ENCODE peak calls at places on chromosomes 12 and 14, in ten cellular contexts. One of them, this sample, is unnamed.

GRCh38 chr14:80988742-80989429 is 33.5 kb downstream of the TSHR start:
- DNase-seq in foreskin fibroblast: no peak
- DNase-seq in fibroblast of villous mesenchyme: no peak
- DNase-seq in CD8-positive, alpha-beta T cell: no peak
- DNase-seq in stomach: no peak
- DNase-seq in tibial artery: no peak
- DNase-seq in IMR-90: peak; percentile 30
- DNase-seq in lower lobe of right lung: no peak
- DNase-seq in psoas muscle: no peak
- DNase-seq in mammary epithelial cell: peak; percentile 37
- DNase-seq in this sample: no peak

GRCh38 chr12:123714302-123714627 is 2.1 kb downstream of the ATP6V0A2 start:
- DNase-seq in foreskin fibroblast: no peak
- DNase-seq in fibroblast of villous mesenchyme: no peak
- DNase-seq in CD8-positive, alpha-beta T cell: no peak
- DNase-seq in stomach: no peak
- DNase-seq in tibial artery: no peak
- DNase-seq in IMR-90: no peak
- DNase-seq in lower lobe of right lung: no peak
- DNase-seq in psoas muscle: no peak
- DNase-seq in mammary epithelial cell: no peak
- DNase-seq in this sample: no peak

GRCh38 chr12:15299947-15300346 is 22.4 kb upstream of the PTPRO start:
- DNase-seq in foreskin fibroblast: no peak
- DNase-seq in fibroblast of villous mesenchyme: no peak
- DNase-seq in CD8-positive, alpha-beta T cell: no peak
- DNase-seq in stomach: no peak
- DNase-seq in tibial artery: no peak
- DNase-seq in IMR-90: no peak
- DNase-seq in lower lobe of right lung: no peak
- DNase-seq in psoas muscle: no peak
- DNase-seq in mammary epithelial cell: no peak
- DNase-seq in this sample: no peak

GRCh38 chr12:68180792-68181744 is 21.5 kb upstream of the IFNG start:
- DNase-seq in foreskin fibroblast: no peak
- DNase-seq in fibroblast of villous mesenchyme: peak; percentile 11
- DNase-seq in CD8-positive, alpha-beta T cell: peak; percentile 28
- DNase-seq in stomach: no peak
- DNase-seq in tibial artery: no peak
- DNase-seq in IMR-90: no peak
- DNase-seq in lower lobe of right lung: no peak
- DNase-seq in psoas muscle: peak; percentile 50
- DNase-seq in mammary epithelial cell: no peak
- DNase-seq in this sample: no peak

GRCh38 chr14:61607570-61608244 is 87.6 kb upstream of the HIF1A start:
- DNase-seq in foreskin fibroblast: no peak
- DNase-seq in fibroblast of villous mesenchyme: no peak
- DNase-seq in CD8-positive, alpha-beta T cell: peak; percentile 12
- DNase-seq in stomach: no peak
- DNase-seq in tibial artery: no peak
- DNase-seq in IMR-90: no peak
- DNase-seq in lower lobe of right lung: no peak
- DNase-seq in psoas muscle: no peak
- DNase-seq in mammary epithelial cell: no peak
- DNase-seq in this sample: no peak

GRCh38 chr12:3593906-3594305 is 102.9 kb downstream of the PRMT8 start:
- DNase-seq in foreskin fibroblast: no peak
- DNase-seq in fibroblast of villous mesenchyme: no peak
- DNase-seq in CD8-positive, alpha-beta T cell: no peak
- DNase-seq in stomach: no peak
- DNase-seq in tibial artery: no peak
- DNase-seq in IMR-90: no peak
- DNase-seq in lower lobe of right lung: no peak
- DNase-seq in psoas muscle: no peak
- DNase-seq in mammary epithelial cell: no peak
- DNase-seq in this sample: no peak

GRCh38 chr12:63151898-63152700 is 1.1 kb upstream of the AVPR1A start:
- DNase-seq in foreskin fibroblast: peak; percentile 22
- DNase-seq in fibroblast of villous mesenchyme: peak; percentile 35
- DNase-seq in CD8-positive, alpha-beta T cell: no peak
- DNase-seq in stomach: no peak
- DNase-seq in tibial artery: peak; percentile 68
- DNase-seq in IMR-90: peak; percentile 24
- DNase-seq in lower lobe of right lung: no peak
- DNase-seq in psoas muscle: no peak
- DNase-seq in mammary epithelial cell: peak; percentile 28
- DNase-seq in this sample: peak; percentile 40

GRCh38 chr14:81432171-81432570 is 32.0 kb upstream of the STON2 start:
- DNase-seq in foreskin fibroblast: no peak
- DNase-seq in fibroblast of villous mesenchyme: no peak
- DNase-seq in CD8-positive, alpha-beta T cell: no peak
- DNase-seq in stomach: no peak
- DNase-seq in tibial artery: no peak
- DNase-seq in IMR-90: no peak
- DNase-seq in lower lobe of right lung: no peak
- DNase-seq in psoas muscle: no peak
- DNase-seq in mammary epithelial cell: peak; percentile 74
- DNase-seq in this sample: no peak

GRCh38 chr12:91555981-91556380 is 373.4 kb upstream of the DCN start:
- DNase-seq in foreskin fibroblast: no peak
- DNase-seq in fibroblast of villous mesenchyme: peak; percentile 27
- DNase-seq in CD8-positive, alpha-beta T cell: no peak
- DNase-seq in stomach: no peak
- DNase-seq in tibial artery: no peak
- DNase-seq in IMR-90: no peak
- DNase-seq in lower lobe of right lung: no peak
- DNase-seq in psoas muscle: no peak
- DNase-seq in mammary epithelial cell: no peak
- DNase-seq in this sample: no peak

GRCh38 chr12:54560374-54560858 is 11.0 kb downstream of the PDE1B start:
- DNase-seq in foreskin fibroblast: peak; percentile 65
- DNase-seq in fibroblast of villous mesenchyme: peak; percentile 52
- DNase-seq in CD8-positive, alpha-beta T cell: peak; percentile 83
- DNase-seq in stomach: peak; percentile 87
- DNase-seq in tibial artery: peak; percentile 97
- DNase-seq in IMR-90: peak; percentile 36
- DNase-seq in lower lobe of right lung: peak; percentile 96
- DNase-seq in psoas muscle: peak; percentile 95
- DNase-seq in mammary epithelial cell: peak; percentile 9
- DNase-seq in this sample: peak; percentile 72

GRCh38 chr12:115325858-115326257 is 641.9 kb upstream of the TBX3 start:
- DNase-seq in foreskin fibroblast: no peak
- DNase-seq in fibroblast of villous mesenchyme: no peak
- DNase-seq in CD8-positive, alpha-beta T cell: no peak
- DNase-seq in stomach: peak; percentile 57
- DNase-seq in tibial artery: no peak
- DNase-seq in IMR-90: no peak
- DNase-seq in lower lobe of right lung: no peak
- DNase-seq in psoas muscle: no peak
- DNase-seq in mammary epithelial cell: no peak
- DNase-seq in this sample: no peak

GRCh38 chr12:21940972-21941521 is at the start of gene ABCC9:
- DNase-seq in foreskin fibroblast: no peak
- DNase-seq in fibroblast of villous mesenchyme: peak; percentile 16
- DNase-seq in CD8-positive, alpha-beta T cell: no peak
- DNase-seq in stomach: peak; percentile 28
- DNase-seq in tibial artery: peak; percentile 74
- DNase-seq in IMR-90: peak; percentile 33
- DNase-seq in lower lobe of right lung: peak; percentile 51
- DNase-seq in psoas muscle: peak; percentile 81
- DNase-seq in mammary epithelial cell: no peak
- DNase-seq in this sample: peak; percentile 20
- H3K4me3 ChIP-seq in foreskin fibroblast: peak within 1 kb of the TSS; percentile 46
- H3K4me3 ChIP-seq in fibroblast of villous mesenchyme: peak within 1 kb of the TSS; percentile 49
- H3K4me3 ChIP-seq in CD8-positive, alpha-beta T cell: no peak within 1 kb of the TSS
- H3K4me3 ChIP-seq in stomach: peak within 1 kb of the TSS; percentile 51
- H3K4me3 ChIP-seq in tibial artery: peak within 1 kb of the TSS; percentile 70
- H3K4me3 ChIP-seq in IMR-90: peak within 1 kb of the TSS; percentile 63
- H3K4me3 ChIP-seq in lower lobe of right lung: peak within 1 kb of the TSS; percentile 54
- H3K4me3 ChIP-seq in psoas muscle: peak within 1 kb of the TSS; percentile 80
- H3K4me3 ChIP-seq in mammary epithelial cell: no peak within 1 kb of the TSS
- H3K4me3 ChIP-seq in this sample: peak within 1 kb of the TSS; percentile 55

DNA sequence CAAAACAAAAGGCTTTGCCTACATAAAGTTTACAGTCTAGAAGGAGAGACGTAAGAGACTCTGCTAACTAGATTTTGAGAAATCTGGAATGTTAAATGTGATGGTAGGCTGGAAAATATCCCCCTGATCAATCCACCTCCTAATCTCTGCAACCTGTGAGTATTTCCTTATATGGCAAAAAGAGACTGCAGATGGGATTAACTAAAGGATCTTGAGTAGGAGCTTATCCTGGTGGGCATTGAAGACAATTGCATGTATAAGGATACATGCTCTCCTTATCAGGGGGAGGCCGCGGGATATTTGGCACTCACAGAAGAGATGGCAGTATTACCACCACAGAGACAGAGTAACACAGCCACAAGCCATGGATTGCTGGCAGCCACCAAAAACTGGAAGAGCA is 95.2 kb downstream of the EGLN3 start:
- DNase-seq in foreskin fibroblast: no peak
- DNase-seq in fibroblast of villous mesenchyme: no peak
- DNase-seq in CD8-positive, alpha-beta T cell: no peak
- DNase-seq in stomach: no peak
- DNase-seq in tibial artery: no peak
- DNase-seq in IMR-90: no peak
- DNase-seq in lower lobe of right lung: no peak
- DNase-seq in psoas muscle: no peak
- DNase-seq in mammary epithelial cell: no peak
- DNase-seq in this sample: no peak
- TF ChIP-seq CTCF in foreskin fibroblast: no peak
- TF ChIP-seq CTCF in fibroblast of villous mesenchyme: no peak
- TF ChIP-seq CTCF in CD8-positive, alpha-beta T cell: no peak
- TF ChIP-seq CTCF in stomach: no peak
- TF ChIP-seq CTCF in tibial artery: no peak
- TF ChIP-seq CTCF in IMR-90: no peak
- TF ChIP-seq CTCF in lower lobe of right lung: no peak
- TF ChIP-seq CTCF in psoas muscle: no peak
- TF ChIP-seq CTCF in mammary epithelial cell: no peak
- TF ChIP-seq CTCF in this sample: no peak

DNA sequence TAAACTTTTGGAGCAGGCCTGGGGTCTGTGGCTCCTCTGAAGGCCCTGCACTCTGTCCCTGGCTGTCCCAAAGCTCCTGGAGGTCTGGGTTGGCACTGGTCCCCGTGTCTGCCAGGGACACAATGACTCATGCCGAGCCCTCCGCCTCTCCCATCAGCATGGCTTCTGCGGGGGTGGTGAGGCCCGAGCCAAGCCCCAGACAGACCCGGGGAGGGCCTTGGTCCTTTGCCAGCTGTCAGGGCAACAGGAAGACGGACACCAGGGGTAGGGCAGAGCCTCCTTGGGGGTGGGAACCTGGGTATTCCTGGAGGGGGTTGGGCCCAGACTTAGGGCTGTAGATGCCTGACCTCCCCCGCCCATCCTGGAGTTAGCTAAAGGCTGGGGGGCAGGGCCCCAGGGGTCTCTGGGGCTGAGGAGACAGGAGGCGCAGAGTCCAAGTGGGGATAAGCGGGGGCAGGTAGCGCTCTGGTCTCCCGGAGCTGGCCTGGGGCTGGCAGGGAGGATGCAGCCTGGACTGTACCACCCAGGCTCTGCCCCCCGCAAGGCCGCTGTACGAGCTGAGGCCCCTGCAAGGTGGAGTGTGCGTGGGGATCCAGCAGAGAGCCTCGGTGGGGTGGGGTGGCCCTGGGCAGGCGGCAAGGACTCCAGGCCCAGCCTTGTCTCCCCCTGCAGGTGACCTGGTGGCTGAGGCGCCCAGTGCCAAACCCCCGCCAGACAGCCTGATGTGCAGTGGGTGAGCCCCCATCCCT is 16.4 kb upstream of the PUS1 start:
- DNase-seq in foreskin fibroblast: peak; percentile 83
- DNase-seq in fibroblast of villous mesenchyme: peak; percentile 74
- DNase-seq in CD8-positive, alpha-beta T cell: no peak
- DNase-seq in stomach: peak; percentile 56
- DNase-seq in tibial artery: peak; percentile 96
- DNase-seq in IMR-90: peak; percentile 85
- DNase-seq in lower lobe of right lung: no peak
- DNase-seq in psoas muscle: peak; percentile 79
- DNase-seq in mammary epithelial cell: peak; percentile 52
- DNase-seq in this sample: peak; percentile 87
- H3K4me3 ChIP-seq in foreskin fibroblast: no peak overlapping the region
- H3K4me3 ChIP-seq in fibroblast of villous mesenchyme: no peak overlapping the region
- H3K4me3 ChIP-seq in CD8-positive, alpha-beta T cell: no peak overlapping the region
- H3K4me3 ChIP-seq in stomach: no peak overlapping the region
- H3K4me3 ChIP-seq in tibial artery: no peak overlapping the region
- H3K4me3 ChIP-seq in IMR-90: no peak overlapping the region
- H3K4me3 ChIP-seq in lower lobe of right lung: no peak overlapping the region
- H3K4me3 ChIP-seq in psoas muscle: no peak overlapping the region
- H3K4me3 ChIP-seq in mammary epithelial cell: no peak overlapping the region
- H3K4me3 ChIP-seq in this sample: no peak overlapping the region

GRCh38 chr12:116590561-116590960 is 31.4 kb downstream of the MAP1LC3B2 start:
- DNase-seq in foreskin fibroblast: no peak
- DNase-seq in fibroblast of villous mesenchyme: no peak
- DNase-seq in CD8-positive, alpha-beta T cell: no peak
- DNase-seq in stomach: no peak
- DNase-seq in tibial artery: no peak
- DNase-seq in IMR-90: no peak
- DNase-seq in lower lobe of right lung: no peak
- DNase-seq in psoas muscle: no peak
- DNase-seq in mammary epithelial cell: peak; percentile 18
- DNase-seq in this sample: no peak
- TF ChIP-seq CTCF in foreskin fibroblast: no peak
- TF ChIP-seq CTCF in fibroblast of villous mesenchyme: no peak
- TF ChIP-seq CTCF in CD8-positive, alpha-beta T cell: no peak
- TF ChIP-seq CTCF in stomach: no peak
- TF ChIP-seq CTCF in tibial artery: no peak
- TF ChIP-seq CTCF in IMR-90: no peak
- TF ChIP-seq CTCF in lower lobe of right lung: no peak
- TF ChIP-seq CTCF in psoas muscle: no peak
- TF ChIP-seq CTCF in mammary epithelial cell: no peak
- TF ChIP-seq CTCF in this sample: no peak

DNA sequence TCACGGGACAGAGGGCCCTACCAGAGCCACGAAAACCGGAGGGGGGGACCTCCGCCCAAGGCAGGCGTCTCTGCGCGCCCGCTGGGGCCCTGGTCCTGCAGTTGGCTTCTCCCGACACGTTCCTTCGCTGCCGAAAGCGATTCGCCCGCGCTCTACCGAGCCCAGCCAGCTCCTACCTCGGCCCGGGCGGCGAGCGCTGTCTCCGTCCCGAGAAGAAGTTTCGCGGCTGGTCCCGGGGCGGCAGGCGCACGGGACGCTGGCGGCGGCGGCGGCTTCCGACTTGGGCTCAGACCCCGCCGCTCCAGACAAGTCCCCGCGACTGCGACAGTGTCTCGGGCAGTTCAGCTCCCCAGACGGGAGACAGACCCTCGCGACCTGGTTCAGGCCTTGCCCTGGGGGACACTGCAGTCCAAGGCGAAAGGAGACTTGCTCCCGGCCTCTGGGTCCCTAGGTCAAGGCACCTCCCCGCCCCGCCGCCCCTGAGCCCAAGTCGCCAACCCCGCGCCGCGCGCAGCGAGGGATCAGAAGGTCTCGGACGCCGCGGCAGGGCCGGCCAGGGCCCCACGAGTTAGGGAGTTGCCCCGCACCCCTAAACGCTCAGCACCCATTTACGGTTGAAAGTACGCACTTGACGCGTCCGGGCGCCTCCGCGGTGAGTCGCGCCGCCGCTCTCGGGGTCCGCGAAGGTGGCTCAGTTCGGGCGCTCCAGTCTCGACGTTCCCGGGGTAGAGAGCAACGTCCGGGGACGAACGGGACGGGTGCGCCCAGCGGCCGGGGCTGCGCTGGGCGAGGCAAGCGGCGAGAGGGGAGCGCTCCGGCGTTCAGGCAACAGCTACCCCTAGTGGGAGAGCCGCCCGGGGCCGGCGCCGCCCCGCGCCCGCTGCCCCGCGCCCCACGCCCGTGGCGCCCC is 1.4 kb upstream of the DIO3 start:
- DNase-seq in foreskin fibroblast: no peak
- DNase-seq in fibroblast of villous mesenchyme: peak; percentile 14
- DNase-seq in CD8-positive, alpha-beta T cell: no peak
- DNase-seq in stomach: no peak
- DNase-seq in tibial artery: no peak
- DNase-seq in IMR-90: peak; percentile 3
- DNase-seq in lower lobe of right lung: peak; percentile 40
- DNase-seq in psoas muscle: peak; percentile 72
- DNase-seq in mammary epithelial cell: no peak
- DNase-seq in this sample: peak; percentile 6
- H3K4me3 ChIP-seq in foreskin fibroblast: no peak overlapping the region
- H3K4me3 ChIP-seq in fibroblast of villous mesenchyme: peak overlapping the region; percentile 39
- H3K4me3 ChIP-seq in CD8-positive, alpha-beta T cell: no peak overlapping the region
- H3K4me3 ChIP-seq in stomach: peak overlapping the region; percentile 45
- H3K4me3 ChIP-seq in tibial artery: peak overlapping the region; percentile 51
- H3K4me3 ChIP-seq in IMR-90: no peak overlapping the region
- H3K4me3 ChIP-seq in lower lobe of right lung: peak overlapping the region; percentile 58
- H3K4me3 ChIP-seq in psoas muscle: peak overlapping the region; percentile 55
- H3K4me3 ChIP-seq in mammary epithelial cell: no peak overlapping the region
- H3K4me3 ChIP-seq in this sample: no peak overlapping the region

This sample was measured in fibroblast of pulmonary artery.